ENCODE peak calls at places on chromosomes 3 and 15, in six cellular contexts. E, H, R, U, T and I are unnamed samples.
A peak's percentile ranks its signal among the peaks of the same experiment; 100 is the strongest.

GRCh38 chr3:44482721-44483120 is 5.3 kb upstream of the ZNF445 start:
- DNase-seq in E (no peak), H (no peak), R (no peak), U (no peak), T (no peak), I (no peak)

GRCh38 chr3:195859061-195859845 is 47.5 kb upstream of the MUC4 start:
- DNase-seq in E (peak; percentile 41), H (peak; percentile 94), R (peak; percentile 68), U (peak; percentile 80), T (peak; percentile 57), I (peak; percentile 76)

GRCh38 chr3:56476771-56477170 is 8.5 kb upstream of the ERC2 start:
- DNase-seq in E (no peak), H (no peak), R (no peak), U (no peak), T (no peak), I (no peak)

GRCh38 chr3:99967796-99968195 is 146.5 kb downstream of the FILIP1L start:
- DNase-seq in E (no peak), H (no peak), R (no peak), U (no peak), T (no peak), I (no peak)

GRCh38 chr15:34828145-34828911 is 33.0 kb upstream of the ACTC1 start:
- DNase-seq in E (no peak), H (no peak), R (no peak), U (no peak), T (no peak), I (no peak)

GRCh38 chr3:62439978-62440377 is 66.6 kb upstream of the FEZF2 start:
- DNase-seq in E (no peak), H (no peak), R (no peak), U (no peak), T (no peak), I (no peak)

GRCh38 chr15:48695088-48695834 is 49.8 kb upstream of the FBN1 start:
- DNase-seq in E (peak; percentile 53), H (no peak), R (no peak), U (no peak), T (no peak), I (no peak)

GRCh38 chr3:158094917-158095301 is 11.3 kb downstream of the SHOX2 start:
- DNase-seq in E (no peak), H (peak; percentile 61), R (no peak), U (peak; percentile 47), T (no peak), I (no peak)

GRCh38 chr3:113265281-113265680 is 53.9 kb downstream of the BOC start:
- DNase-seq in E (no peak), H (no peak), R (no peak), U (peak; percentile 49), T (no peak), I (no peak)

GRCh38 chr15:25859838-25860645 is 3.1 kb downstream of the ATP10A start:
- DNase-seq in E (no peak), H (no peak), R (no peak), U (no peak), T (no peak), I (peak; percentile 66)
- H3K4me3 ChIP-seq in E (no peak overlapping the region), H (no peak overlapping the region), R (no peak overlapping the region), U (no peak overlapping the region), T (peak overlapping the region; percentile 82), I (peak overlapping the region; percentile 77)

DNA sequence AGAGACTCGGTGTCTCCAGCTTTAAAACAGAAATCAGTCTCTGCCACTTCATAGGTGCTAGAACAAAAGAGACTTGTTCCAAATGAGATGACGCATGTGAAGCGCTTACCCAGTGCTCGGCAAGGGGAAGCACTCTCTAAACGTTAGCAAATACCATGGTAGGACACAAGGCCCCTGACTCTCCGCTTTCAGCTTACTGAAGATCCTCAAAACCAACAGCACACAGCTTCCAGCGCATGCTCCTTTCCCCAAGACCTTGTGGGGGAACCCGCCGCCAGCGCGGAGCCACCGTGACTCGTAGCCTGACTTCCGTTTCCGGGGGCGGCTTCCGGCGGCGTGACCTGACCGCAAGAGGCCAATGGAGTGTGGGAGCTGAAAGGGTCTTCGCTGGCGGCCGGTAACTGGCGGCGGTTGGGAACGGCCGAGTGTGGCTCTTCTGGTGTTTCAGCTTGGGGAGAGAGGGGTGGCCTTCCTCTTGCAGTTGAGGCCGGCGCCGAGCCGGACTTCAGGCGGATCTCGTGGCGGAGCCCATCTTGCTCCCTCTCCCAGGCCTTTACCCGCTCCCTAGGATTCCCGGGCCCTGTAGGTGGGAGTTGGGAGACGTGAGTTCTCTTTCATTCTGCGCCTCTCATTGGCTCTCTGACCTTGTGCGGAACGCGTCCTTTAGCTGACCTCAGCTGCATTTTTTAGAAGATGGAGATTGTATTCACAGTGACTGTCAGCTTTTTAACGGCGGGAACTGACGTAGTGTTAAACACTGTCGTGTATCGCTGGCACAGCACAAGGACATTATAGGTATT is at the start of gene THUMPD3:
- DNase-seq in E (peak; percentile 81), H (peak; percentile 97), R (peak; percentile 90), U (peak; percentile 82), T (peak; percentile 86), I (peak; percentile 85)
- H3K27ac ChIP-seq in E (peak within 1 kb of the TSS; percentile 96), H (peak within 1 kb of the TSS; percentile 95), R (peak within 1 kb of the TSS; percentile 83), U (peak within 1 kb of the TSS; percentile 63), T (peak within 1 kb of the TSS; percentile 94), I (peak within 1 kb of the TSS; percentile 99)

GRCh38 chr15:58562135-58562534 is 130.3 kb downstream of the LIPC start:
- DNase-seq in E (no peak), H (peak; percentile 60), R (no peak), U (no peak), T (no peak), I (no peak)
- H3K9me3 ChIP-seq in E (peaks cover 3% of the 10 kb centered on the region), H (peaks cover 24% of the 10 kb centered on the region), R (no peaks in the 10 kb centered on the region), U (no peaks in the 10 kb centered on the region), T (no peaks in the 10 kb centered on the region), I (no peaks in the 10 kb centered on the region)

GRCh38 chr3:168001244-168001643 is 94.5 kb downstream of the GOLIM4 start:
- DNase-seq in E (no peak), H (no peak), R (no peak), U (no peak), T (no peak), I (no peak)
- H3K4me3 ChIP-seq in E (no peak overlapping the region), H (no peak overlapping the region), R (no peak overlapping the region), U (no peak overlapping the region), T (no peak overlapping the region), I (no peak overlapping the region)

DNA sequence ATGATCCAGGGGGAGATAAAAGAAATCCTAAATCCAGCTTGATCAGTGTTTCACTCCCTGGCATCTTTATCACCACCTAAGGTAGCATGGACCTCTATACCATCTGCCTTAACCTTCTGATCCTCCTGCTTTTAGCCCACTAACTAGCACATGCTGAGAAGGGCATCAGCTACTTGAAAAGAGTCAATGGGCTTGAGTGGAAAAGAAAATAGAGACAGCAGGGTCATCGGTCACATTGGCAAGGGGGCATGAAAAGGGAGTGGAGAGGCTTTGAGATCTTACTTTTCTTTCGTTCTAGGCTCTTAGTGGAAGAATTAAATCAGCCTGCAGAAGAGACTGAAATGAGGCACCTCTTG is 239 bp upstream of the ZFYVE19 start:
- DNase-seq in E (no peak), H (no peak), R (no peak), U (no peak), T (no peak), I (no peak)
- H3K27ac ChIP-seq in E (no peak overlapping the region), H (no peak overlapping the region), R (peak overlapping the region; percentile 99), U (no peak overlapping the region), T (peak overlapping the region; percentile 94), I (peak overlapping the region; percentile 93)

GRCh38 chr15:24678485-24678884 is 2.9 kb downstream of the NPAP1 start:
- DNase-seq in E (no peak), H (peak; percentile 46), R (no peak), U (peak; percentile 8), T (no peak), I (no peak)
- H3K9me3 ChIP-seq in E (peaks cover 49% of the 10 kb centered on the region), H (peaks cover 15% of the 10 kb centered on the region), R (no peaks in the 10 kb centered on the region), U (no peaks in the 10 kb centered on the region), T (peaks cover 27% of the 10 kb centered on the region), I (no peaks in the 10 kb centered on the region)